ENCODE peak calls at places on chromosomes 3 and 15, in eight cellular contexts. V is T-helper 1 cell; L is amygdala; P is activated naive CD8-positive, alpha-beta T cell treated with anti-CD3 and anti-CD28 coated beads for 36 hours; Z is activated CD8-positive, alpha-beta memory T cell treated with anti-CD3 and anti-CD28 coated beads for 4 hours; G is GM12878; A is NCI-H524 treated with DMSO at 0.1 percent for 48 hours; X is cardiac muscle cell. B is an unnamed sample.

GRCh38 chr15:65595960-65596359 is 15.0 kb downstream of the INTS14 start:
- DNase-seq in V (no peak), L (peak), P (no peak), Z (no peak), G (no peak), A (no peak), X (peak), B (no peak)

GRCh38 chr3:124829819-124830554 is 57.2 kb downstream of the ITGB5 start:
- DNase-seq in V (no peak), L (no peak), P (no peak), Z (no peak), G (no peak), A (no peak), X (no peak), B (peak)

GRCh38 chr3:169085827-169086226 is 577.7 kb downstream of the MECOM start:
- DNase-seq in V (no peak), L (no peak), P (no peak), Z (no peak), G (no peak), A (no peak), X (peak), B (peak)

GRCh38 chr15:95495033-95495541 is 835.4 kb upstream of the NR2F2 start:
- DNase-seq in V (no peak), L (no peak), P (no peak), Z (no peak), G (no peak), A (no peak), X (peak), B (no peak)

GRCh38 chr3:71838406-71838805 is 53.5 kb upstream of the PROK2 start:
- DNase-seq in V (no peak), L (no peak), P (no peak), Z (no peak), G (no peak), A (no peak), X (no peak), B (peak)

GRCh38 chr3:126849768-126850167 is 133.1 kb upstream of the PLXNA1 start:
- DNase-seq in V (no peak), L (no peak), P (no peak), Z (no peak), G (no peak), A (no peak), X (no peak), B (no peak)

GRCh38 chr3:141331370-141332318 is 36.7 kb upstream of the ZBTB38 start:
- DNase-seq in V (no peak), L (no peak), P (no peak), Z (no peak), G (peak), A (no peak), X (peak), B (peak)

GRCh38 chr15:26690778-26691177 is 82.1 kb downstream of the GABRB3 start:
- DNase-seq in V (no peak), L (no peak), P (no peak), Z (no peak), G (no peak), A (no peak), X (no peak), B (no peak)

GRCh38 chr3:33777996-33778395 is 20.4 kb upstream of the PDCD6IP start:
- DNase-seq in V (no peak), L (no peak), P (no peak), Z (no peak), G (no peak), A (no peak), X (no peak), B (no peak)

GRCh38 chr15:67794832-67795574 is 30.3 kb upstream of the SKOR1 start:
- DNase-seq in V (no peak), L (no peak), P (peak), Z (no peak), G (no peak), A (no peak), X (no peak), B (no peak)

GRCh38 chr15:63165166-63165859 is 8.0 kb upstream of the RPS27L start:
- DNase-seq in V (no peak), L (no peak), P (no peak), Z (no peak), G (no peak), A (no peak), X (no peak), B (no peak)

GRCh38 chr3:8990266-8991215 is 27.3 kb upstream of the RAD18 start:
- DNase-seq in V (no peak), L (no peak), P (no peak), Z (no peak), G (no peak), A (no peak), X (peak), B (no peak)

GRCh38 chr15:65841121-65841930 is 28.0 kb upstream of the RAB11A start:
- DNase-seq in V (no peak), L (no peak), P (no peak), Z (no peak), G (no peak), A (no peak), X (peak), B (peak)

GRCh38 chr15:63818191-63818590 is 15.6 kb downstream of the HERC1 start:
- DNase-seq in V (no peak), L (no peak), P (no peak), Z (no peak), G (no peak), A (peak), X (peak), B (no peak)

GRCh38 chr3:29644956-29645661 is 364.2 kb downstream of the RBMS3 start:
- DNase-seq in V (no peak), L (no peak), P (no peak), Z (no peak), G (no peak), A (no peak), X (peak), B (no peak)

GRCh38 chr3:42529463-42529862 is 27.0 kb downstream of the VIPR1 start:
- DNase-seq in V (no peak), L (no peak), P (no peak), Z (no peak), G (no peak), A (no peak), X (no peak), B (no peak)

GRCh38 chr3:40913192-40913591 is 286.1 kb upstream of the CTNNB1 start:
- DNase-seq in V (no peak), L (no peak), P (no peak), Z (no peak), G (no peak), A (no peak), X (no peak), B (peak)

GRCh38 chr3:31125413-31126020 is 231.1 kb upstream of the GADL1 start:
- DNase-seq in V (no peak), L (no peak), P (no peak), Z (no peak), G (no peak), A (no peak), X (no peak), B (no peak)

GRCh38 chr15:41347236-41347635 is 14.6 kb downstream of the NUSAP1 start:
- DNase-seq in V (no peak), L (no peak), P (no peak), Z (no peak), G (no peak), A (no peak), X (no peak), B (no peak)

GRCh38 chr3:10286596-10287295 is 6.0 kb downstream of the GHRL start:
- DNase-seq in V (no peak), L (no peak), P (peak), Z (no peak), G (no peak), A (peak), X (peak), B (no peak)

GRCh38 chr3:156787926-156788663 is 38.1 kb upstream of the LEKR1 start:
- DNase-seq in V (no peak), L (no peak), P (peak), Z (no peak), G (no peak), A (no peak), X (peak), B (peak)

GRCh38 chr3:112871735-112872134 is 25.1 kb upstream of the CD200R1L start:
- DNase-seq in V (no peak), L (no peak), P (no peak), Z (no peak), G (no peak), A (no peak), X (no peak), B (no peak)

GRCh38 chr3:143016321-143016972 is 15.1 kb downstream of the U2SURP start:
- DNase-seq in V (no peak), L (no peak), P (no peak), Z (no peak), G (no peak), A (peak), X (peak), B (peak)

GRCh38 chr15:27842526-27842925 is 256.6 kb downstream of the OCA2 start:
- DNase-seq in V (no peak), L (no peak), P (no peak), Z (no peak), G (no peak), A (no peak), X (no peak), B (peak)

GRCh38 chr15:89451846-89452245 is 44.5 kb downstream of the RHCG start:
- DNase-seq in V (no peak), L (no peak), P (no peak), Z (no peak), G (no peak), A (no peak), X (no peak), B (no peak)

GRCh38 chr3:277873-278272 is 81.3 kb downstream of the CHL1 start:
- DNase-seq in V (no peak), L (no peak), P (no peak), Z (no peak), G (no peak), A (no peak), X (no peak), B (peak)

GRCh38 chr3:68999605-69000004 is 13.9 kb downstream of the EOGT start:
- DNase-seq in V (no peak), L (no peak), P (no peak), Z (no peak), G (no peak), A (no peak), X (no peak), B (no peak)

GRCh38 chr15:31216210-31216911 is 110.3 kb upstream of the KLF13 start:
- DNase-seq in V (peak), L (peak), P (peak), Z (no peak), G (no peak), A (peak), X (peak), B (peak)

GRCh38 chr3:4573153-4573552 is 80.0 kb downstream of the ITPR1 start:
- DNase-seq in V (no peak), L (no peak), P (no peak), Z (no peak), G (no peak), A (no peak), X (no peak), B (no peak)

GRCh38 chr3:117669761-117670160 is 960.2 kb downstream of the TUSC7 start:
- DNase-seq in V (no peak), L (no peak), P (no peak), Z (no peak), G (no peak), A (no peak), X (no peak), B (no peak)

GRCh38 chr3:126961191-126961790 is 21.6 kb upstream of the PLXNA1 start:
- DNase-seq in V (no peak), L (no peak), P (no peak), Z (no peak), G (no peak), A (no peak), X (peak), B (no peak)

GRCh38 chr15:62264196-62264595 is 99.1 kb upstream of the C2CD4B start:
- DNase-seq in V (no peak), L (no peak), P (no peak), Z (no peak), G (no peak), A (no peak), X (no peak), B (no peak)

B was measured in kidney tubule cell.